ENCODE peak calls at places on chromosomes 6 and 20, in eight cellular contexts. H is mesendoderm; L is RWPE2; P is pancreas; E is CD8-positive, alpha-beta T cell; I is colonic mucosa; B is upper lobe of right lung; V is left ventricle myocardium inferior. D is an unnamed sample.

GRCh38 chr6:73200735-73201134 is 24.6 kb downstream of the KHDC1L start:
- DNase-seq in P (no peak), E (no peak), H (no peak), I (no peak), L (no peak), B (no peak), V (no peak), D (no peak)

GRCh38 chr20:41138527-41139226 is 1.3 kb downstream of the PLCG1 start:
- DNase-seq in P (no peak), V (no peak), I (peak; percentile 57), L (peak; percentile 80), E (peak; percentile 73), B (peak; percentile 56), H (peak; percentile 40), D (no peak)

GRCh38 chr6:20349225-20349624 is 52.5 kb upstream of the E2F3 start:
- DNase-seq in L (no peak), V (no peak), B (no peak), P (no peak), I (no peak), E (no peak), H (no peak), D (no peak)

GRCh38 chr6:21102624-21103023 is 490.9 kb upstream of the SOX4 start:
- DNase-seq in V (no peak), I (no peak), H (peak; percentile 71), E (no peak), B (no peak), P (no peak), L (no peak), D (no peak)

GRCh38 chr6:170224694-170225660 is 65.9 kb downstream of the DLL1 start:
- DNase-seq in L (peak; percentile 91), E (no peak), I (no peak), H (peak; percentile 49), P (peak; percentile 78), V (no peak), B (peak; percentile 66), D (no peak)

GRCh38 chr6:105397987-105398386 is 4.9 kb downstream of the PREP start:
- DNase-seq in V (no peak), I (no peak), B (no peak), E (no peak), P (no peak), H (peak; percentile 55), L (no peak), D (no peak)

GRCh38 chr6:151493495-151494234 is at the start of gene CCDC170:
- DNase-seq in P (peak; percentile 75), L (no peak), E (no peak), I (peak; percentile 26), B (peak; percentile 79), H (peak; percentile 70), V (peak; percentile 53), D (peak; percentile 88)

GRCh38 chr6:4130357-4130987 is 4.9 kb downstream of the ECI2 start:
- DNase-seq in I (peak; percentile 66), B (peak; percentile 71), H (no peak), P (peak; percentile 88), V (no peak), L (no peak), E (no peak), D (no peak)

GRCh38 chr20:35766843-35767242 is 5.0 kb upstream of the PHF20 start:
- DNase-seq in L (no peak), P (no peak), E (no peak), H (no peak), B (no peak), V (no peak), I (no peak), D (no peak)
- H3K27ac ChIP-seq in L (no peak overlapping the region), P (no peak overlapping the region), E (no peak overlapping the region), H (no peak overlapping the region), B (peak overlapping the region; percentile 93), V (peak overlapping the region; percentile 96), I (peak overlapping the region; percentile 72), D (no peak overlapping the region)

GRCh38 chr6:8177721-8178120 is 75.4 kb upstream of the EEF1E1 start:
- DNase-seq in V (no peak), I (no peak), E (no peak), B (no peak), H (no peak), P (no peak), L (no peak), D (no peak)

GRCh38 chr6:8170754-8171153 is 68.4 kb upstream of the EEF1E1 start:
- DNase-seq in B (no peak), V (no peak), E (no peak), H (peak; percentile 89), P (no peak), I (no peak), L (no peak), D (no peak)

GRCh38 chr6:8172510-8172909 is 70.2 kb upstream of the EEF1E1 start:
- DNase-seq in V (no peak), H (peak; percentile 87), B (no peak), P (no peak), L (no peak), I (no peak), E (no peak), D (no peak)

GRCh38 chr6:8175046-8175777 is 72.9 kb upstream of the EEF1E1 start:
- DNase-seq in H (no peak), L (no peak), V (no peak), B (no peak), P (no peak), I (no peak), E (no peak), D (no peak)

DNA sequence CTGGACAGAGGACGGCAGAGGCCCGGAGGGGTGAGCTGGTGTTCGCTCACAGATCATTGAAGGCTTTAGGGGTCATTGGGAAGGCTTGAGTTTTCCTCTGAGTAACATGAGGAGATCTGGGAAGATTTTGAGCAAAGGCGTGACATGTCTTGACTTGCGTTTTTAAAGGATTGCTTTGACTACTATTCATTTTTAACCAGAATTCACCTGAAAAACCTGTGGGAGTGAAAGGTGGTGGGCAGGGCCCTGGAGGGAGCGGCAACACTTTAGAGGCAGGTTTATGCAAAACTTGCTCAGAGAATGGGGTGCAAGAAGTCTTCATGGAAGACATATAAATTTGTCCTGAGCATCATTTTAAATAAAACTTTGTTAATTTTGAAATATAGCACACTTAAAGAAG is 72.2 kb upstream of the EEF1E1 start:
- DNase-seq in E (no peak), P (no peak), H (no peak), B (no peak), L (no peak), I (no peak), V (no peak), D (no peak)
- H3K27ac ChIP-seq in E (no peak overlapping the region), P (no peak overlapping the region), H (no peak overlapping the region), B (no peak overlapping the region), L (no peak overlapping the region), I (no peak overlapping the region), V (no peak overlapping the region), D (no peak overlapping the region)

GRCh38 chr20:52801628-52802006 is 170.5 kb upstream of the TSHZ2 start:
- DNase-seq in B (no peak), V (peak; percentile 43), H (no peak), P (no peak), I (no peak), E (no peak), L (no peak), D (peak; percentile 34)

GRCh38 chr20:52798124-52798523 is 174.0 kb upstream of the TSHZ2 start:
- DNase-seq in I (no peak), L (no peak), V (no peak), P (no peak), B (no peak), H (no peak), E (no peak), D (no peak)

GRCh38 chr20:52804455-52804966 is 167.6 kb upstream of the TSHZ2 start:
- DNase-seq in E (no peak), V (no peak), I (no peak), B (no peak), H (no peak), L (no peak), P (no peak), D (no peak)

GRCh38 chr20:52799130-52799529 is 173.0 kb upstream of the TSHZ2 start:
- DNase-seq in B (no peak), E (no peak), I (no peak), V (no peak), P (no peak), L (no peak), H (no peak), D (no peak)

GRCh38 chr20:52800734-52801627 is 171.2 kb upstream of the TSHZ2 start:
- DNase-seq in I (no peak), H (no peak), B (no peak), P (no peak), V (no peak), L (no peak), E (no peak), D (no peak)
- H3K27ac ChIP-seq in I (no peak overlapping the region), H (no peak overlapping the region), B (no peak overlapping the region), P (no peak overlapping the region), V (peak overlapping the region; percentile 39), L (no peak overlapping the region), E (no peak overlapping the region), D (no peak overlapping the region)

GRCh38 chr6:85401186-85402062 is 48.5 kb upstream of the NT5E start:
- DNase-seq in I (no peak), P (no peak), B (no peak), L (no peak), V (no peak), H (no peak), E (no peak), D (no peak)
- H3K27ac ChIP-seq in I (no peak overlapping the region), P (no peak overlapping the region), B (no peak overlapping the region), L (peak overlapping the region; percentile 100), V (no peak overlapping the region), H (no peak overlapping the region), E (peak overlapping the region; percentile 6), D (no peak overlapping the region)

DNA sequence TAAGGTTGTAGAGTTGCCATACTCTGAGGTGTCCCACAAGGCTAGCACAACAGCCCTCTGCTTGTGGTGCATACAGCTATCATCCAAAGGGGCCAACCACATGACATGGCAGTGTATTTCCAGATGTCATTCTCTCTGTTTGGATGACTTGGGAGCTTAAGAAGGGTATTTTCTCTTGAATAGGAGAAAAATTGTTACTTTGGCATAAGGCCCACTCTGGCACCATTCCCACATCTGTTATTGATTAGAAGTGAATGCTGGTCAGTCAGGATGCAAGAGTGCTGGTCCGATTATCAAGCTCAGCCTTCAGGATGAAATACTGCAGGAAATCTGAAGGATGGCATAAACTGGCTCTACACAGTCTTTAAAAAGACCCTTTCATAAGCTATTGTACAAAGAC is 83.6 kb upstream of the C20orf144 start:
- DNase-seq in H (no peak), E (no peak), I (no peak), P (no peak), B (no peak), L (no peak), V (no peak), D (no peak)
- H3K27ac ChIP-seq in H (no peak overlapping the region), E (no peak overlapping the region), I (no peak overlapping the region), P (no peak overlapping the region), B (no peak overlapping the region), L (no peak overlapping the region), V (no peak overlapping the region), D (no peak overlapping the region)

GRCh38 chr20:5845686-5846651 is 95.8 kb downstream of the SHLD1 start:
- DNase-seq in H (peak; percentile 47), I (no peak), L (no peak), E (no peak), B (no peak), P (no peak), V (no peak), D (no peak)
- H3K27ac ChIP-seq in H (no peak overlapping the region), I (no peak overlapping the region), L (no peak overlapping the region), E (no peak overlapping the region), B (no peak overlapping the region), P (peak overlapping the region; percentile 28), V (no peak overlapping the region), D (no peak overlapping the region)

D was measured in right cardiac atrium.